ENCODE peak calls at places on chromosome 18, in seven cellular contexts. One of them, this sample, is unnamed.

GRCh38 chr18:56258178-56258577 is 380.2 kb downstream of the TXNL1 start:
- DNase-seq in stimulated activated CD8-positive, alpha-beta memory T cell treated with anti-CD3 and anti-CD28 coated beads, Interleukin-4, amount 100 ng/mL, for 1 hour: no peak
- DNase-seq in B cell: no peak
- DNase-seq in M059J: no peak
- DNase-seq in cardiac muscle cell: peak; percentile 29
- DNase-seq in HuH-7: no peak
- DNase-seq in transverse colon: no peak
- DNase-seq in this sample: no peak

GRCh38 chr18:79484661-79485621 is 89.2 kb downstream of the NFATC1 start:
- DNase-seq in stimulated activated CD8-positive, alpha-beta memory T cell treated with anti-CD3 and anti-CD28 coated beads, Interleukin-4, amount 100 ng/mL, for 1 hour: no peak
- DNase-seq in B cell: no peak
- DNase-seq in M059J: peak; percentile 73
- DNase-seq in cardiac muscle cell: peak; percentile 98
- DNase-seq in HuH-7: no peak
- DNase-seq in transverse colon: peak; percentile 11
- DNase-seq in this sample: no peak

GRCh38 chr18:48445540-48445939 is 36.4 kb upstream of the ZBTB7C start:
- DNase-seq in stimulated activated CD8-positive, alpha-beta memory T cell treated with anti-CD3 and anti-CD28 coated beads, Interleukin-4, amount 100 ng/mL, for 1 hour: peak; percentile 18
- DNase-seq in B cell: peak; percentile 61
- DNase-seq in M059J: peak; percentile 68
- DNase-seq in cardiac muscle cell: peak; percentile 92
- DNase-seq in HuH-7: peak; percentile 40
- DNase-seq in transverse colon: peak; percentile 83
- DNase-seq in this sample: peak; percentile 59

GRCh38 chr18:21433436-21433835 is 167.1 kb downstream of the ESCO1 start:
- DNase-seq in stimulated activated CD8-positive, alpha-beta memory T cell treated with anti-CD3 and anti-CD28 coated beads, Interleukin-4, amount 100 ng/mL, for 1 hour: no peak
- DNase-seq in B cell: no peak
- DNase-seq in M059J: peak; percentile 44
- DNase-seq in cardiac muscle cell: no peak
- DNase-seq in HuH-7: no peak
- DNase-seq in transverse colon: no peak
- DNase-seq in this sample: no peak

GRCh38 chr18:65725421-65726050 is 25.3 kb upstream of the CDH7 start:
- DNase-seq in stimulated activated CD8-positive, alpha-beta memory T cell treated with anti-CD3 and anti-CD28 coated beads, Interleukin-4, amount 100 ng/mL, for 1 hour: no peak
- DNase-seq in B cell: no peak
- DNase-seq in M059J: no peak
- DNase-seq in cardiac muscle cell: peak; percentile 0
- DNase-seq in HuH-7: peak; percentile 10
- DNase-seq in transverse colon: peak; percentile 33
- DNase-seq in this sample: peak; percentile 35

GRCh38 chr18:79738565-79739439 is 58.9 kb upstream of the KCNG2 start:
- DNase-seq in stimulated activated CD8-positive, alpha-beta memory T cell treated with anti-CD3 and anti-CD28 coated beads, Interleukin-4, amount 100 ng/mL, for 1 hour: no peak
- DNase-seq in B cell: no peak
- DNase-seq in M059J: no peak
- DNase-seq in cardiac muscle cell: peak; percentile 91
- DNase-seq in HuH-7: no peak
- DNase-seq in transverse colon: peak; percentile 5
- DNase-seq in this sample: no peak

GRCh38 chr18:70371085-70371735 is 82.4 kb downstream of the SOCS6 start:
- DNase-seq in stimulated activated CD8-positive, alpha-beta memory T cell treated with anti-CD3 and anti-CD28 coated beads, Interleukin-4, amount 100 ng/mL, for 1 hour: no peak
- DNase-seq in B cell: no peak
- DNase-seq in M059J: no peak
- DNase-seq in cardiac muscle cell: no peak
- DNase-seq in HuH-7: no peak
- DNase-seq in transverse colon: no peak
- DNase-seq in this sample: no peak

GRCh38 chr18:23735021-23735464 is 45.8 kb downstream of the LAMA3 start:
- DNase-seq in stimulated activated CD8-positive, alpha-beta memory T cell treated with anti-CD3 and anti-CD28 coated beads, Interleukin-4, amount 100 ng/mL, for 1 hour: no peak
- DNase-seq in B cell: no peak
- DNase-seq in M059J: peak; percentile 7
- DNase-seq in cardiac muscle cell: peak; percentile 86
- DNase-seq in HuH-7: no peak
- DNase-seq in transverse colon: peak; percentile 21
- DNase-seq in this sample: no peak

GRCh38 chr18:75218064-75218463 is 7.5 kb downstream of the TSHZ1 start:
- DNase-seq in stimulated activated CD8-positive, alpha-beta memory T cell treated with anti-CD3 and anti-CD28 coated beads, Interleukin-4, amount 100 ng/mL, for 1 hour: no peak
- DNase-seq in B cell: no peak
- DNase-seq in M059J: no peak
- DNase-seq in cardiac muscle cell: no peak
- DNase-seq in HuH-7: no peak
- DNase-seq in transverse colon: no peak
- DNase-seq in this sample: no peak

This sample was measured in LNCaP clone FGC.